ENCODE peak calls at places on chromosomes 16 and 17, in four cellular contexts. One of them, this sample, is unnamed.
A peak's percentile ranks its signal among the peaks of the same experiment; 100 is the strongest.

GRCh38 chr17:61048398-61049106 is 351.1 kb upstream of the TBX2 start:
- DNase-seq in activated CD4-positive, alpha-beta T cell treated with anti-CD3 and anti-CD28 coated beads, Interleukin-2, amount 50 U/mL, for 24 hours: no peak
- DNase-seq in omental fat pad: no peak
- DNase-seq in adipocyte: no peak
- DNase-seq in this sample: no peak

GRCh38 chr16:23539984-23540816 is 16.9 kb downstream of the EARS2 start:
- DNase-seq in activated CD4-positive, alpha-beta T cell treated with anti-CD3 and anti-CD28 coated beads, Interleukin-2, amount 50 U/mL, for 24 hours: no peak
- DNase-seq in adipocyte: no peak
- DNase-seq in omental fat pad: no peak
- DNase-seq in this sample: no peak

GRCh38 chr17:27466376-27466747 is 10.1 kb downstream of the KSR1 start:
- DNase-seq in omental fat pad: no peak
- DNase-seq in adipocyte: no peak
- DNase-seq in activated CD4-positive, alpha-beta T cell treated with anti-CD3 and anti-CD28 coated beads, Interleukin-2, amount 50 U/mL, for 24 hours: no peak
- DNase-seq in this sample: no peak

GRCh38 chr17:16440814-16441629 is 25.7 kb downstream of the TRPV2 start:
- DNase-seq in activated CD4-positive, alpha-beta T cell treated with anti-CD3 and anti-CD28 coated beads, Interleukin-2, amount 50 U/mL, for 24 hours: no peak
- DNase-seq in adipocyte: peak; percentile 37
- DNase-seq in omental fat pad: no peak
- DNase-seq in this sample: no peak

GRCh38 chr17:38852771-38853291 is 690 bp downstream of the RPL23 start:
- DNase-seq in adipocyte: peak; percentile 35
- DNase-seq in omental fat pad: no peak
- DNase-seq in activated CD4-positive, alpha-beta T cell treated with anti-CD3 and anti-CD28 coated beads, Interleukin-2, amount 50 U/mL, for 24 hours: no peak
- DNase-seq in this sample: no peak

GRCh38 chr17:41925991-41926590 is 4.3 kb upstream of the ODAD4 start:
- DNase-seq in omental fat pad: no peak
- DNase-seq in activated CD4-positive, alpha-beta T cell treated with anti-CD3 and anti-CD28 coated beads, Interleukin-2, amount 50 U/mL, for 24 hours: no peak
- DNase-seq in adipocyte: peak; percentile 62
- DNase-seq in this sample: no peak

GRCh38 chr16:55505333-55506015 is 3.4 kb upstream of the LPCAT2 start:
- DNase-seq in omental fat pad: no peak
- DNase-seq in adipocyte: no peak
- DNase-seq in activated CD4-positive, alpha-beta T cell treated with anti-CD3 and anti-CD28 coated beads, Interleukin-2, amount 50 U/mL, for 24 hours: no peak
- DNase-seq in this sample: no peak

GRCh38 chr17:69516911-69517310 is 102.4 kb downstream of the MAP2K6 start:
- DNase-seq in omental fat pad: no peak
- DNase-seq in adipocyte: peak; percentile 50
- DNase-seq in activated CD4-positive, alpha-beta T cell treated with anti-CD3 and anti-CD28 coated beads, Interleukin-2, amount 50 U/mL, for 24 hours: no peak
- DNase-seq in this sample: no peak

GRCh38 chr17:15436399-15437369 is 30.7 kb downstream of the CDRT4 start:
- DNase-seq in omental fat pad: no peak
- DNase-seq in activated CD4-positive, alpha-beta T cell treated with anti-CD3 and anti-CD28 coated beads, Interleukin-2, amount 50 U/mL, for 24 hours: peak; percentile 3
- DNase-seq in adipocyte: peak; percentile 8
- DNase-seq in this sample: peak; percentile 25

GRCh38 chr17:76032073-76032779 is 5.1 kb upstream of the EVPL start:
- DNase-seq in omental fat pad: no peak
- DNase-seq in adipocyte: no peak
- DNase-seq in activated CD4-positive, alpha-beta T cell treated with anti-CD3 and anti-CD28 coated beads, Interleukin-2, amount 50 U/mL, for 24 hours: no peak
- DNase-seq in this sample: no peak